ENCODE peak calls at places on chromosomes 6 and 20, in nine cellular contexts. One of them, this sample, is unnamed.

GRCh38 chr6:422423-423061 is 31.0 kb downstream of the IRF4 start:
- DNase-seq in AG04450: peak
- DNase-seq in posterior vena cava: no peak
- DNase-seq in NCI-H1436: no peak
- DNase-seq in posterior cingulate gyrus: no peak
- DNase-seq in retina: no peak
- DNase-seq in lower lobe of right lung: no peak
- DNase-seq in nucleus accumbens: no peak
- DNase-seq in M059J: peak
- DNase-seq in this sample: no peak

GRCh38 chr6:7617954-7618764 is 28.2 kb downstream of the SNRNP48 start:
- DNase-seq in lower lobe of right lung: peak
- DNase-seq in NCI-H1436: no peak
- DNase-seq in AG04450: no peak
- DNase-seq in retina: no peak
- DNase-seq in M059J: peak
- DNase-seq in posterior cingulate gyrus: no peak
- DNase-seq in posterior vena cava: no peak
- DNase-seq in nucleus accumbens: no peak
- DNase-seq in this sample: no peak

GRCh38 chr20:56143759-56144158 is 104.8 kb upstream of the MC3R start:
- DNase-seq in posterior cingulate gyrus: no peak
- DNase-seq in nucleus accumbens: peak
- DNase-seq in retina: no peak
- DNase-seq in M059J: no peak
- DNase-seq in AG04450: no peak
- DNase-seq in posterior vena cava: no peak
- DNase-seq in lower lobe of right lung: no peak
- DNase-seq in NCI-H1436: no peak
- DNase-seq in this sample: no peak

GRCh38 chr6:168319279-168320051 is at the start of gene DACT2:
- DNase-seq in AG04450: no peak
- DNase-seq in lower lobe of right lung: no peak
- DNase-seq in nucleus accumbens: no peak
- DNase-seq in M059J: no peak
- DNase-seq in NCI-H1436: no peak
- DNase-seq in retina: peak
- DNase-seq in posterior cingulate gyrus: no peak
- DNase-seq in posterior vena cava: no peak
- DNase-seq in this sample: no peak

GRCh38 chr6:44016131-44016870 is 111.0 kb downstream of the MRPL14 start:
- DNase-seq in posterior cingulate gyrus: no peak
- DNase-seq in retina: no peak
- DNase-seq in NCI-H1436: no peak
- DNase-seq in M059J: peak
- DNase-seq in AG04450: no peak
- DNase-seq in lower lobe of right lung: no peak
- DNase-seq in nucleus accumbens: no peak
- DNase-seq in posterior vena cava: peak
- DNase-seq in this sample: no peak

GRCh38 chr6:72787521-72788031 is 165.7 kb downstream of the KCNQ5 start:
- DNase-seq in retina: no peak
- DNase-seq in posterior cingulate gyrus: no peak
- DNase-seq in lower lobe of right lung: no peak
- DNase-seq in NCI-H1436: no peak
- DNase-seq in nucleus accumbens: no peak
- DNase-seq in AG04450: peak
- DNase-seq in M059J: peak
- DNase-seq in posterior vena cava: no peak
- DNase-seq in this sample: peak

GRCh38 chr6:17968876-17969275 is 18.6 kb downstream of the KIF13A start:
- DNase-seq in retina: no peak
- DNase-seq in AG04450: no peak
- DNase-seq in nucleus accumbens: no peak
- DNase-seq in posterior cingulate gyrus: no peak
- DNase-seq in lower lobe of right lung: no peak
- DNase-seq in M059J: no peak
- DNase-seq in posterior vena cava: no peak
- DNase-seq in NCI-H1436: no peak
- DNase-seq in this sample: no peak

GRCh38 chr6:149223934-149224333 is 93.6 kb upstream of the TAB2 start:
- DNase-seq in nucleus accumbens: no peak
- DNase-seq in lower lobe of right lung: no peak
- DNase-seq in M059J: no peak
- DNase-seq in posterior vena cava: no peak
- DNase-seq in retina: no peak
- DNase-seq in posterior cingulate gyrus: no peak
- DNase-seq in AG04450: no peak
- DNase-seq in NCI-H1436: no peak
- DNase-seq in this sample: no peak

GRCh38 chr20:60837386-60837785 is 414.7 kb upstream of the CDH4 start:
- DNase-seq in nucleus accumbens: no peak
- DNase-seq in AG04450: no peak
- DNase-seq in NCI-H1436: no peak
- DNase-seq in lower lobe of right lung: no peak
- DNase-seq in posterior vena cava: no peak
- DNase-seq in M059J: no peak
- DNase-seq in retina: no peak
- DNase-seq in posterior cingulate gyrus: no peak
- DNase-seq in this sample: no peak

GRCh38 chr20:50123418-50123817 is 10.5 kb upstream of the UBE2V1 start:
- DNase-seq in AG04450: no peak
- DNase-seq in M059J: no peak
- DNase-seq in posterior cingulate gyrus: no peak
- DNase-seq in posterior vena cava: peak
- DNase-seq in nucleus accumbens: no peak
- DNase-seq in NCI-H1436: no peak
- DNase-seq in lower lobe of right lung: no peak
- DNase-seq in retina: no peak
- DNase-seq in this sample: no peak

GRCh38 chr20:21125849-21126840 is at the start of gene KIZ:
- DNase-seq in retina: peak
- DNase-seq in nucleus accumbens: peak
- DNase-seq in AG04450: peak
- DNase-seq in lower lobe of right lung: peak
- DNase-seq in NCI-H1436: peak
- DNase-seq in M059J: peak
- DNase-seq in posterior cingulate gyrus: peak
- DNase-seq in posterior vena cava: peak
- DNase-seq in this sample: peak

GRCh38 chr6:132490024-132490423 is 22.9 kb downstream of the STX7 start:
- DNase-seq in retina: no peak
- DNase-seq in lower lobe of right lung: no peak
- DNase-seq in posterior vena cava: no peak
- DNase-seq in NCI-H1436: no peak
- DNase-seq in nucleus accumbens: no peak
- DNase-seq in M059J: no peak
- DNase-seq in AG04450: no peak
- DNase-seq in posterior cingulate gyrus: no peak
- DNase-seq in this sample: no peak

GRCh38 chr20:4811661-4812181 is 90.0 kb downstream of the PRND start:
- DNase-seq in nucleus accumbens: no peak
- DNase-seq in retina: no peak
- DNase-seq in posterior cingulate gyrus: no peak
- DNase-seq in AG04450: no peak
- DNase-seq in posterior vena cava: peak
- DNase-seq in lower lobe of right lung: peak
- DNase-seq in M059J: no peak
- DNase-seq in NCI-H1436: no peak
- DNase-seq in this sample: no peak

GRCh38 chr6:130848945-130849344 is 21.7 kb downstream of the SMLR1 start:
- DNase-seq in nucleus accumbens: no peak
- DNase-seq in NCI-H1436: no peak
- DNase-seq in AG04450: no peak
- DNase-seq in M059J: peak
- DNase-seq in posterior cingulate gyrus: no peak
- DNase-seq in posterior vena cava: no peak
- DNase-seq in retina: no peak
- DNase-seq in lower lobe of right lung: no peak
- DNase-seq in this sample: no peak

GRCh38 chr6:166173292-166173951 is 5.8 kb upstream of the TBXT start:
- DNase-seq in AG04450: no peak
- DNase-seq in lower lobe of right lung: no peak
- DNase-seq in posterior cingulate gyrus: no peak
- DNase-seq in posterior vena cava: no peak
- DNase-seq in retina: peak
- DNase-seq in nucleus accumbens: no peak
- DNase-seq in NCI-H1436: peak
- DNase-seq in M059J: no peak
- DNase-seq in this sample: peak

GRCh38 chr6:52840763-52841585 is at the start of gene GSTA5:
- DNase-seq in AG04450: no peak
- DNase-seq in nucleus accumbens: no peak
- DNase-seq in posterior cingulate gyrus: no peak
- DNase-seq in M059J: peak
- DNase-seq in retina: no peak
- DNase-seq in lower lobe of right lung: no peak
- DNase-seq in posterior vena cava: no peak
- DNase-seq in NCI-H1436: no peak
- DNase-seq in this sample: no peak

This sample was measured in NCI-H510A.